ENCODE peak calls at places on chromosomes 16 and 17, in eight cellular contexts. E is lower leg skin; N is NCI-H2107; C is NB4; D is stomach; F is activated T-cell treated with anti-CD3 and anti-CD28 coated beads, Interleukin-2, amount 50 U/mL, for 4 hours; U is activated naive CD8-positive, alpha-beta T cell treated with anti-CD3 and anti-CD28 coated beads, Interleukin-2, amount 50 U/mL, for 24 hours; V is memory B cell. X is an unnamed sample.

GRCh38 chr16:732936-733335 is 6.0 kb downstream of the HAGHL start:
- DNase-seq in V (no peak), E (no peak), U (no peak), C (no peak), N (no peak), F (no peak), D (no peak), X (no peak)

GRCh38 chr17:44095647-44096496 is 25.3 kb downstream of the G6PC3 start:
- DNase-seq in E (peak), U (no peak), F (no peak), D (no peak), V (no peak), N (no peak), C (peak), X (peak)

GRCh38 chr17:5121186-5121841 is 5.5 kb downstream of the USP6 start:
- DNase-seq in F (no peak), V (no peak), D (peak), N (no peak), U (no peak), E (no peak), C (no peak), X (no peak)

GRCh38 chr17:55549140-55549539 is 37.9 kb upstream of the SMIM36 start:
- DNase-seq in C (peak), F (no peak), N (no peak), D (no peak), E (no peak), V (no peak), U (no peak), X (no peak)

GRCh38 chr17:20095366-20096080 is 86.4 kb downstream of the SPECC1 start:
- DNase-seq in N (no peak), V (no peak), F (no peak), E (peak), D (peak), C (peak), U (no peak), X (peak)

GRCh38 chr16:81575834-81576233 is 131.2 kb downstream of the CMIP start:
- DNase-seq in N (no peak), F (no peak), D (no peak), E (no peak), V (no peak), U (no peak), C (no peak), X (no peak)

GRCh38 chr16:2782583-2783351 is 4.6 kb downstream of the PRSS33 start:
- DNase-seq in D (no peak), E (no peak), N (no peak), U (no peak), F (no peak), C (no peak), V (no peak), X (no peak)

GRCh38 chr16:89712476-89712805 is 8.3 kb downstream of the VPS9D1 start:
- DNase-seq in C (peak), U (no peak), N (no peak), D (no peak), E (no peak), V (no peak), F (no peak), X (no peak)

GRCh38 chr17:72104164-72104862 is 16.5 kb upstream of the SOX9 start:
- DNase-seq in E (no peak), V (no peak), C (no peak), F (no peak), N (no peak), U (no peak), D (no peak), X (no peak)

GRCh38 chr16:53839150-53839549 is 135.2 kb downstream of the FTO start:
- DNase-seq in U (no peak), C (no peak), D (no peak), F (no peak), E (peak), V (no peak), N (no peak), X (no peak)

GRCh38 chr16:69345923-69346322 is 5.7 kb downstream of the TMED6 start:
- DNase-seq in E (no peak), C (no peak), U (no peak), F (no peak), V (no peak), D (no peak), N (no peak), X (no peak)

GRCh38 chr16:86411878-86412277 is 98.4 kb upstream of the FOXF1 start:
- DNase-seq in V (no peak), U (no peak), C (no peak), F (no peak), E (no peak), D (no peak), N (no peak), X (no peak)

GRCh38 chr16:28106467-28106866 is 43.0 kb upstream of the GSG1L start:
- DNase-seq in N (no peak), D (no peak), V (no peak), E (no peak), C (no peak), F (no peak), U (no peak), X (no peak)

GRCh38 chr17:8893621-8894020 is 26.1 kb upstream of the PIK3R6 start:
- DNase-seq in C (no peak), N (no peak), E (no peak), D (no peak), F (no peak), V (no peak), U (no peak), X (no peak)

GRCh38 chr17:17880577-17881196 is 43.9 kb upstream of the SREBF1 start:
- DNase-seq in F (no peak), V (no peak), N (no peak), E (no peak), D (no peak), C (no peak), U (no peak), X (no peak)

GRCh38 chr17:60231234-60231633 is 81.5 kb downstream of the CA4 start:
- DNase-seq in F (no peak), E (no peak), C (peak), V (no peak), U (no peak), D (no peak), N (no peak), X (peak)

GRCh38 chr17:80995131-80995530 is 3.5 kb downstream of the CHMP6 start:
- DNase-seq in D (no peak), E (no peak), V (no peak), F (no peak), C (no peak), N (no peak), U (no peak), X (no peak)

GRCh38 chr17:55962931-55963378 is 190.3 kb upstream of the ANKFN1 start:
- DNase-seq in E (no peak), C (no peak), F (no peak), N (no peak), U (no peak), D (no peak), V (no peak), X (no peak)

GRCh38 chr17:17813055-17813724 is 23.6 kb downstream of the SREBF1 start:
- DNase-seq in N (no peak), C (no peak), U (no peak), E (no peak), V (no peak), D (no peak), F (no peak), X (no peak)

GRCh38 chr16:87531418-87531817 is 38.6 kb upstream of the ZCCHC14 start:
- DNase-seq in F (no peak), D (no peak), V (no peak), N (peak), C (no peak), E (no peak), U (no peak), X (no peak)

GRCh38 chr16:80824623-80825364 is 20.4 kb upstream of the CDYL2 start:
- DNase-seq in U (peak), C (peak), D (peak), F (peak), N (peak), E (no peak), V (no peak), X (no peak)

GRCh38 chr16:64321066-64321465 is 800.8 kb downstream of the CDH11 start:
- DNase-seq in C (no peak), D (no peak), V (no peak), U (no peak), F (no peak), N (no peak), E (no peak), X (no peak)

GRCh38 chr17:46943511-46944393 is 20.8 kb downstream of the GOSR2 start:
- DNase-seq in D (no peak), F (no peak), U (peak), E (no peak), C (peak), N (no peak), V (no peak), X (no peak)

GRCh38 chr17:49637050-49637449 is 40.8 kb downstream of the SPOP start:
- DNase-seq in V (no peak), U (no peak), E (no peak), D (no peak), N (no peak), C (no peak), F (no peak), X (no peak)

GRCh38 chr17:17890773-17891759 is 54.3 kb upstream of the SREBF1 start:
- DNase-seq in C (peak), V (no peak), E (no peak), F (peak), D (peak), N (no peak), U (peak), X (no peak)

GRCh38 chr17:81064746-81065475 is 30.0 kb downstream of the BAIAP2 start:
- DNase-seq in U (no peak), N (no peak), E (no peak), F (no peak), D (peak), C (no peak), V (no peak), X (no peak)

GRCh38 chr17:17314501-17315071 is 11.4 kb downstream of the NT5M start:
- DNase-seq in F (no peak), E (no peak), D (peak), C (no peak), N (no peak), U (no peak), V (no peak), X (no peak)

GRCh38 chr17:40290629-40291296 is 3.1 kb downstream of the CDC6 start:
- DNase-seq in V (no peak), E (no peak), U (no peak), N (no peak), D (peak), F (no peak), C (peak), X (no peak)

X was measured in frontal cortex.